ENCODE peak calls at places on chromosomes 11 and 22, in nine cellular contexts. V is HCT116, Y is heart left ventricle, H is adrenal gland, E is GM23338, N is heart right ventricle, W is sigmoid colon, P is cardiac muscle cell, A is right atrium auricular region. R is an unnamed sample.

GRCh38 chr11:133548641-133549040 is 16.3 kb upstream of the OPCML start:
- DNase-seq in V (no peak), Y (no peak), H (no peak), E (no peak), N (no peak), W (no peak), P (no peak), A (no peak), R (no peak)

GRCh38 chr11:64207247-64208085 is 945 bp downstream of the FERMT3 start:
- DNase-seq in V (no peak), Y (peak; percentile 80), H (peak; percentile 62), E (peak; percentile 34), N (peak; percentile 65), W (peak; percentile 85), P (no peak), A (peak; percentile 87), R (peak; percentile 90)

GRCh38 chr11:22449441-22449840 is 111.3 kb downstream of the SLC17A6 start:
- DNase-seq in V (no peak), Y (no peak), H (no peak), E (peak; percentile 60), N (no peak), W (no peak), P (no peak), A (no peak), R (no peak)

GRCh38 chr11:77141034-77141433 is 13.0 kb downstream of the MYO7A start:
- DNase-seq in V (no peak), Y (no peak), H (peak; percentile 54), E (no peak), N (no peak), W (no peak), P (no peak), A (no peak), R (no peak)

GRCh38 chr11:110433393-110434333 is 3.9 kb downstream of the FDX1 start:
- DNase-seq in V (no peak), Y (no peak), H (no peak), E (peak; percentile 48), N (no peak), W (no peak), P (no peak), A (no peak), R (peak; percentile 48)

GRCh38 chr11:109795234-109795633 is 298.0 kb upstream of the ZC3H12C start:
- DNase-seq in V (no peak), Y (no peak), H (peak; percentile 43), E (no peak), N (no peak), W (no peak), P (no peak), A (no peak), R (no peak)

GRCh38 chr11:128246364-128247234 is 340.8 kb downstream of the ETS1 start:
- DNase-seq in V (no peak), Y (no peak), H (no peak), E (no peak), N (no peak), W (no peak), P (peak; percentile 17), A (no peak), R (no peak)

GRCh38 chr11:122170815-122171475 is 54.9 kb upstream of the BLID start:
- DNase-seq in V (peak; percentile 61), Y (no peak), H (no peak), E (no peak), N (no peak), W (no peak), P (no peak), A (no peak), R (no peak)

GRCh38 chr22:25623310-25623734 is 58.8 kb downstream of the GRK3 start:
- DNase-seq in V (no peak), Y (no peak), H (no peak), E (no peak), N (no peak), W (no peak), P (no peak), A (no peak), R (peak; percentile 2)

GRCh38 chr11:111561801-111562325 is 21.3 kb downstream of the LAYN start:
- DNase-seq in V (no peak), Y (no peak), H (no peak), E (peak; percentile 67), N (no peak), W (no peak), P (no peak), A (no peak), R (no peak)

GRCh38 chr11:84103096-84103495 is 816.9 kb upstream of the CCDC90B start:
- DNase-seq in V (no peak), Y (no peak), H (peak; percentile 33), E (peak; percentile 8), N (no peak), W (no peak), P (no peak), A (no peak), R (no peak)

GRCh38 chr11:104609297-104609696 is 289.0 kb downstream of the CASP12 start:
- DNase-seq in V (peak; percentile 28), Y (no peak), H (peak; percentile 41), E (peak; percentile 85), N (no peak), W (no peak), P (peak; percentile 66), A (no peak), R (peak; percentile 41)

GRCh38 chr22:49853981-49854791 is 542 bp downstream of the ZBED4 start:
- DNase-seq in V (no peak), Y (peak; percentile 44), H (peak; percentile 25), E (peak; percentile 57), N (peak; percentile 40), W (no peak), P (peak; percentile 40), A (no peak), R (peak; percentile 47)

GRCh38 chr22:25747245-25747944 is 5.4 kb downstream of the MYO18B start:
- DNase-seq in V (peak; percentile 45), Y (peak; percentile 81), H (peak; percentile 98), E (no peak), N (no peak), W (no peak), P (no peak), A (peak; percentile 75), R (no peak)

GRCh38 chr11:128345316-128345715 is 242.0 kb downstream of the ETS1 start:
- DNase-seq in V (no peak), Y (no peak), H (no peak), E (no peak), N (no peak), W (no peak), P (no peak), A (no peak), R (no peak)

GRCh38 chr22:50310209-50310722 is 2.8 kb upstream of the PLXNB2 start:
- DNase-seq in V (no peak), Y (no peak), H (no peak), E (peak; percentile 27), N (no peak), W (no peak), P (no peak), A (no peak), R (no peak)

GRCh38 chr11:201936-202335 is 5.3 kb downstream of the BET1L start:
- DNase-seq in V (no peak), Y (no peak), H (no peak), E (peak; percentile 30), N (no peak), W (no peak), P (no peak), A (peak; percentile 32), R (no peak)

GRCh38 chr11:92399702-92400101 is 175.1 kb downstream of the FAT3 start:
- DNase-seq in V (no peak), Y (no peak), H (no peak), E (peak; percentile 49), N (no peak), W (no peak), P (peak; percentile 50), A (no peak), R (no peak)
- TF ChIP-seq CTCF in V (no peak), Y (no peak), H (no peak), E (peak; percentile 76), N (no peak), W (no peak), P (no peak), A (no peak), R (no peak)

DNA sequence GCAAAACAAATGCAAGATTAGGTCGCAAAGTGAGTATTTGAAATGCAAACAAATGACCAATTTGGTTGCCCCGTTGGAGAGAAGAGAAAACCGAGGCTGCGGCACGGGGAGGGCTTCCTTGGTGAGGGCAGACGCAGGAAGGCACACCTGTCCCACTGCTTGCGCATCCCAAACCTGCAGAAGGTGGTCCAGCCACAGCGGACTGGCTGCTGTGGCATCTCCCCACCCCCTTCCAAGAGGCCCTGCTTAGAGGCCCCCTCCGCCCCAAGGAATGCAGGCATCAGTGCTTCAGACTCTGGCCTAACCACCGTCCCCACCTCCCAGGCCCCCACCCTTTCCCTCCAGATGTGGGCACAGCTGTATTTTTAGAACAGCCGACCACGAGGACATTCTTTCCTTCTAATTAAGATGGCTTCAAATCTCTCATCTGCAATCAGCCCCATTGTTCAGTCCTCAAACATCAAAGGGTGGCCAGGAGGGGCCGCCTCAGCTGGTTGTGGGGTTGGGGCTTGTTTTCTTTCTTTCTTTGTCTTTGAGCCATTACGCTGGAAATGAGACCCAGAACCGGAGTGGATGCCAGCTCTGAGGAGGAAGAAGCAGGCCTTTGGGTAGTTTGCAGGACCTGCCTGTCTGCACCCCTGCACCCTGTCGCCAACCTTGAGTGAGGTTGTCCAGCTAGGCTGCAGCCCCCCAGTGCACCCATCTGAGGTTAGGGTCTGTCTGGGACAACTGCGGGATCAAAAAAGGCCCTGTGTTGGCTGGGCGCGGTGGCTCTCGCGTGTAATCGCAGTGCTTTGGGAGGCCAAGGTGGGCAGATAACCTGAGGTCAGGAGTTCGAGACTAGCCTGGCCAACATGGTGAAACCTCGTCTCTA is 9.4 kb upstream of the DERL3 start:
- DNase-seq in V (no peak), Y (no peak), H (no peak), E (peak; percentile 66), N (no peak), W (no peak), P (peak; percentile 51), A (no peak), R (peak; percentile 83)
- H3K4me1 ChIP-seq in V (peaks cover 12% of the 10 kb centered on the region), Y (peaks cover 54% of the 10 kb centered on the region), H (peaks cover 4% of the 10 kb centered on the region), E (peaks cover 24% of the 10 kb centered on the region), N (peaks cover 42% of the 10 kb centered on the region), W (peaks cover 11% of the 10 kb centered on the region), P (peaks cover 34% of the 10 kb centered on the region), A (peaks cover 46% of the 10 kb centered on the region), R (peaks cover 85% of the 10 kb centered on the region)

DNA sequence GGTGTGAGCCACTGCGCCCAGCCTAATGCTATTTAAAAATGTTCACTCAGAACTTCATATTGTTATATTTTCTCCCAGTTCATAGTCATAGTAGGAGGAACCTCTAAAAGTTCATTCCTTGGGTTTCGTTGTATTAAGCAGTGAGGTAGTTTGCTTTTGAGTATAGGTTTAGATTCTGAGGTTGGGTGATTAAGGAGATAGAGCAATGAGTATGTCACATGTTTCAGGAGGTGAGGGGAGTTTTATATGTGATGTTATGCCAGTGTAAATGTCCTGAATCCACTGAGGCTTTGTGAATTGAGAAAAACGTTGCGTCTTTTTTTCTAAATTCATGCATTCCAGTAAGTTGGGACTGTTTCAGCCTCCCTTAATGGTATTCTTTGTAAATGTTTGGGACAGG is 4.2 kb downstream of the UBE2L3 start:
- DNase-seq in V (no peak), Y (no peak), H (no peak), E (no peak), N (no peak), W (no peak), P (no peak), A (no peak), R (no peak)
- TF ChIP-seq CTCF in V (no peak), Y (no peak), H (no peak), E (no peak), N (no peak), W (no peak), P (no peak), A (no peak), R (no peak)

DNA sequence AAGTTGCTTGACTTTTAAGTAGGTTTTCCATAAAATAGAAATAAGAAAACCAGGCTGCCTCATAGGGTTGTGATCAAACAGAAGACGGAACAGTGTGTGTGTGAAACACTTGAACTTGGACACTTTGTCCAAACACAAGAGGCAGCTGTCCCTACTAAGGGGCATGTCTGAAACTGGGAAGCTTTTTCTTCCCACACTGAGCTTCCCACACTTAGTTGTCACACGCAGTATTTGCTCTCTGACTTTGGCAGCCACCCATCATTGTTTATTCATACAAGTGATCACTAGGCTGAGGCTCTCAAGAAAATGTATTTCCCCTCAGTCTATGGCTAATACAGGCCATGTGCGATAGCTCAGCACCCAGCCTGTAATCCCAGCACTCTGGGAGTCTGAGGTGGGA is 1.2 kb upstream of the C11orf91 start:
- DNase-seq in V (no peak), Y (peak; percentile 57), H (peak; percentile 16), E (no peak), N (no peak), W (no peak), P (no peak), A (no peak), R (no peak)
- H3K4me1 ChIP-seq in V (peaks cover 68% of the 10 kb centered on the region), Y (peaks cover 68% of the 10 kb centered on the region), H (peaks cover 15% of the 10 kb centered on the region), E (peaks cover 25% of the 10 kb centered on the region), N (peaks cover 84% of the 10 kb centered on the region), W (peaks cover 28% of the 10 kb centered on the region), P (peaks cover 5% of the 10 kb centered on the region), A (peaks cover 71% of the 10 kb centered on the region), R (peaks cover 7% of the 10 kb centered on the region)